ENCODE peak calls at places on chromosomes 16 and 17, in five cellular contexts. One of them, this sample, is unnamed. For H3K79me1, the result is how much of the 10 kb centered on the place peaks cover.

GRCh38 chr16:30660424-30661251 is 2.4 kb downstream of the FBRS start:
- DNase-seq in IMR-90: peak
- DNase-seq in mesenchymal stem cell: peak
- DNase-seq in H1: no peak
- DNase-seq in mesendoderm: no peak
- DNase-seq in this sample: no peak

GRCh38 chr16:74320707-74321106 is 24.1 kb downstream of the PSMD7 start:
- DNase-seq in mesenchymal stem cell: no peak
- DNase-seq in IMR-90: no peak
- DNase-seq in H1: no peak
- DNase-seq in mesendoderm: no peak
- DNase-seq in this sample: no peak

GRCh38 chr17:29572691-29573557 is 4.4 kb downstream of the TP53I13 start:
- DNase-seq in IMR-90: peak
- DNase-seq in mesendoderm: no peak
- DNase-seq in H1: peak
- DNase-seq in mesenchymal stem cell: peak
- DNase-seq in this sample: peak

GRCh38 chr17:68835061-68835460 is 120.1 kb downstream of the ABCA8 start:
- DNase-seq in H1: no peak
- DNase-seq in mesenchymal stem cell: peak
- DNase-seq in IMR-90: peak
- DNase-seq in mesendoderm: no peak
- DNase-seq in this sample: no peak

GRCh38 chr16:69772560-69773254 is 10.6 kb downstream of the WWP2 start:
- DNase-seq in H1: no peak
- DNase-seq in mesenchymal stem cell: no peak
- DNase-seq in mesendoderm: peak
- DNase-seq in IMR-90: no peak
- DNase-seq in this sample: no peak

GRCh38 chr17:79944821-79945391 is 90.8 kb downstream of the TBC1D16 start:
- DNase-seq in IMR-90: no peak
- DNase-seq in mesenchymal stem cell: no peak
- DNase-seq in mesendoderm: no peak
- DNase-seq in H1: no peak
- DNase-seq in this sample: no peak

GRCh38 chr17:82349287-82349701 is 9.8 kb upstream of the TEX19 start:
- DNase-seq in mesenchymal stem cell: no peak
- DNase-seq in H1: no peak
- DNase-seq in mesendoderm: no peak
- DNase-seq in IMR-90: no peak
- DNase-seq in this sample: no peak

GRCh38 chr17:57424273-57424672 is 167.9 kb downstream of the MSI2 start:
- DNase-seq in IMR-90: no peak
- DNase-seq in mesenchymal stem cell: no peak
- DNase-seq in H1: no peak
- DNase-seq in mesendoderm: no peak
- DNase-seq in this sample: no peak

GRCh38 chr16:1019234-1019933 is 37.8 kb downstream of the SOX8 start:
- DNase-seq in H1: no peak
- DNase-seq in IMR-90: peak
- DNase-seq in mesendoderm: no peak
- DNase-seq in mesenchymal stem cell: no peak
- DNase-seq in this sample: peak

GRCh38 chr16:10992797-10993196 is 48.4 kb downstream of the CLEC16A start:
- DNase-seq in IMR-90: peak
- DNase-seq in H1: no peak
- DNase-seq in mesendoderm: peak
- DNase-seq in mesenchymal stem cell: peak
- DNase-seq in this sample: no peak

GRCh38 chr16:53369921-53370320 is 64.3 kb upstream of the RBL2 start:
- DNase-seq in mesenchymal stem cell: peak
- DNase-seq in IMR-90: peak
- DNase-seq in mesendoderm: no peak
- DNase-seq in H1: no peak
- DNase-seq in this sample: no peak

GRCh38 chr16:19898924-19899604 is 14.4 kb upstream of the GPRC5B start:
- DNase-seq in mesendoderm: peak
- DNase-seq in H1: peak
- DNase-seq in IMR-90: peak
- DNase-seq in mesenchymal stem cell: peak
- DNase-seq in this sample: peak

GRCh38 chr16:84190731-84191388 is at the start of gene ADAD2:
- DNase-seq in mesendoderm: peak
- DNase-seq in IMR-90: no peak
- DNase-seq in mesenchymal stem cell: peak
- DNase-seq in H1: peak
- DNase-seq in this sample: no peak

GRCh38 chr17:46847204-46848191 is 3.9 kb upstream of the WNT9B start:
- DNase-seq in mesenchymal stem cell: no peak
- DNase-seq in mesendoderm: no peak
- DNase-seq in H1: no peak
- DNase-seq in IMR-90: no peak
- DNase-seq in this sample: no peak

GRCh38 chr17:45284176-45285140 is 22.6 kb upstream of the SPATA32 start:
- DNase-seq in H1: peak
- DNase-seq in mesendoderm: peak
- DNase-seq in IMR-90: no peak
- DNase-seq in mesenchymal stem cell: no peak
- DNase-seq in this sample: no peak

GRCh38 chr17:82073446-82073845 is 7.8 kb upstream of the DUS1L start:
- DNase-seq in IMR-90: no peak
- DNase-seq in mesendoderm: no peak
- DNase-seq in H1: no peak
- DNase-seq in mesenchymal stem cell: no peak
- DNase-seq in this sample: no peak

GRCh38 chr17:71792966-71793365 is 327.9 kb upstream of the SOX9 start:
- DNase-seq in H1: no peak
- DNase-seq in IMR-90: peak
- DNase-seq in mesendoderm: no peak
- DNase-seq in mesenchymal stem cell: peak
- DNase-seq in this sample: no peak

DNA sequence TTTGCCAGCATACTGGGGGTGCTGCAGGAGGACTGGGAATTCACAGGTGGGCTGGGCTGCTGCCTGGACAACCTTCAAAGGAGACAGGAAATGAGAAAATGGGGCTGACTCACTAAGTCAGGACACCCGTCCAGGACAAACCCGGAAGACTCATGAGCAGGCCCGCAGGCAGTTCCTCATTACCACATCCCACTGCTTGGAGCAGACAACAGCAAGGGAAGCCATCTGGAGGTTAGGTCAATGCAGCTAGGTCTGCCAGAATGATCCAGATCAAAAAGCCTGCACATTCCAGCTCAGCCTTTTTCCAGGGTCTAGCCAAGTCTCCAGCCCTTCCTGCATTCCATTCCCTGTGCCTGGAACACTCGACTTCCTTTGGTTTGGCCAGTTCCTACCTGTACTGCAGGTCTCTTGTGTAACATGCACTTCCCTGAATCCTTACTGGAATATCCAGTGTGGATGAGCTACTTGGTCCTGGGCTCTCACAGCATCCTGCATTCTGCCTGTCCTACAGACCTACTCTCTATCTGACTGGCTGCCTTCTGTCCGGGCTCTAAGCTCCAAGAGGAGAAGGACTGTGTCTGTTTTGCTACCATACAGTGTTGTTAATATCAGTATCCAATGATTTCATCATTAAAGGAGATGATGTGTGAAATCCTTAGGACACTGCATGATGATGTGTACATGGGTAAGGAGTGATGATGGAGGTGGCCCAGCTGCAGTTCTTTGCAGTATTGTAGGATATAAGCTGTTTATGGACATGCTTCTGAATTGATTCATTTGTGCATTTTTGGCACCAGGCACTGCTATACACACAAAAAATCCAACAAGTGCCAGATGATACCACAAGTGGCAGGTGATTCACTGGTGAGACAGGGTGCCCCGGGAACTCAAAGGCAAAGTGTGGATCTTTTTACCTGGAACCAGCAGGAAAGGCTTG is 536.7 kb upstream of the CDH11 start:
- DNase-seq in H1: no peak
- DNase-seq in mesenchymal stem cell: peak
- DNase-seq in IMR-90: peak
- DNase-seq in mesendoderm: peak
- DNase-seq in this sample: no peak
- H3K79me1 ChIP-seq in H1: under half
- H3K79me1 ChIP-seq in mesenchymal stem cell: under half
- H3K79me1 ChIP-seq in IMR-90: under half
- H3K79me1 ChIP-seq in mesendoderm: under half
- H3K79me1 ChIP-seq in this sample: under half

DNA sequence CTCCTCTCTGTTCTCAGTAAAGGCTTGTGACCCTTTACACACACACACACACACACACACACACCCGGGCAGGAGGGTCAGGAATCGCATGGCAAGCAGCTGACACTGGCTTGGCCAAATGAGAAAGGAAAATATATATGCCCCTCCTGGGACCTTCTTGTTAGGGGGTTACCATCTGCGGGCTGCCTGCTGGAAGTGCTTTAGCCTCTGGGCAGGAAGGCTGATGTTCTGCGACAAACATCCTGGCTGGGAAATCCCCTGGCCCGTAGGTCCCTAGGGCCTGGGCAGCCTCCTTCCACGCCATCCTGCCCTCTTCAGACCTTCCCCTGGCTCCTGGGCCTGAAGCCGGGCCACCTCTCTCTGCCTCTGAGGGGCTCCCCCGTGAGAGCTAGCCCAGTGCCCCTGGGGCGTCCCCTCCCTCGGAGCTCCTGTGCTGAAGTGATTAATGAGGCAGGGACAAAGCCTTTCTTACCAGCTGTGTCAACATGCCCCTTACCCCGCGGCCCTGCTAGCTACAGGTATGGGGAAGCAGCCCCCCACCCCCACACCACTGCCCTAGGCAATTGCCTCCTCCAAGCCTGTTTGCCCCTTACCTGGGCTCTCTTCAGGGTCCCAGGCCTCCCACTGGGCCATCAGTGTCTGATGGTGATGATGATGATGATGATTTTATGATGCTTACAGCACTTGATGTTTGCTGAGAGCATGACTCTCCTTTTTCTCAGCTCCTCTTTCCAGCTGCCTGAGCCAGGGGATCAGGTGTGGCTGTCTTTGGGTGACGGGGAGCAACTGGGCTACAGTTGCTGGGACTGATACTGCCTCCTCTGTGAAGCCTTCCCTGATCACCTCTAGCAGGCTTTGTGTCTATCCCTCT is 32.8 kb upstream of the ETV4 start:
- DNase-seq in IMR-90: peak
- DNase-seq in mesendoderm: no peak
- DNase-seq in mesenchymal stem cell: peak
- DNase-seq in H1: no peak
- DNase-seq in this sample: no peak
- H3K79me1 ChIP-seq in IMR-90: under half
- H3K79me1 ChIP-seq in mesendoderm: under half
- H3K79me1 ChIP-seq in mesenchymal stem cell: under half
- H3K79me1 ChIP-seq in H1: under half
- H3K79me1 ChIP-seq in this sample: under half

DNA sequence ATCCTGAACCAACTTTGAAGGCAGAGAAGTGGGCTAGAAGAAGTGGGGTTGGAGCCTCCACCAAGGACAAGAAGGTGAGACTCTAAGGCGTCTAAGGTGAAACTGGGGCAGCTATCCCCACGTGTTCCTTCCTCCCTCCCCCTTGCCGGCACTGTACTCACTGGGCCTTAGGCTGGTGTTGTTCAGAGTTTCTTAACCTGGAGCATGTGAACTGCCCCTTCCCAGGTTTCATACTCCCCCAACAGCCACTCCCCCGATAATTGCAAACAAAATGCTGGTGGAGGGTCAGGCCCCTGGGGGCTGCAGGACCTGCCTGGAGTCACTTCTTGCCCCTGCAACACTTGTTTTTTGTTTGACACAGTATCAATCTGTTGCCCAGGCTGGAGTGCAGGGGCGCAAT is 7.3 kb upstream of the SOCS3 start:
- DNase-seq in mesendoderm: no peak
- DNase-seq in IMR-90: no peak
- DNase-seq in H1: no peak
- DNase-seq in mesenchymal stem cell: no peak
- DNase-seq in this sample: no peak
- H3K79me1 ChIP-seq in mesendoderm: under half
- H3K79me1 ChIP-seq in IMR-90: under half
- H3K79me1 ChIP-seq in H1: under half
- H3K79me1 ChIP-seq in mesenchymal stem cell: under half
- H3K79me1 ChIP-seq in this sample: under half

GRCh38 chr17:63425478-63425877 is 20.6 kb downstream of the CYB561 start:
- DNase-seq in mesendoderm: peak
- DNase-seq in IMR-90: peak
- DNase-seq in H1: peak
- DNase-seq in mesenchymal stem cell: peak
- DNase-seq in this sample: peak
- H3K79me1 ChIP-seq in mesendoderm: under half
- H3K79me1 ChIP-seq in IMR-90: under half
- H3K79me1 ChIP-seq in H1: under half
- H3K79me1 ChIP-seq in mesenchymal stem cell: under half
- H3K79me1 ChIP-seq in this sample: under half